ENCODE peak calls at places on chromosomes 4 and X, in five cellular contexts. One of them, this sample, is unnamed.

GRCh38 chr4:158722917-158723793 is at the start of gene PPID:
- DNase-seq in lower lobe of right lung: peak
- DNase-seq in uterus: peak
- DNase-seq in fibroblast of lung: peak
- DNase-seq in heart left ventricle: peak
- DNase-seq in this sample: peak

GRCh38 chr4:17773125-17773698 is 8.2 kb downstream of the FAM184B start:
- DNase-seq in lower lobe of right lung: no peak
- DNase-seq in uterus: no peak
- DNase-seq in fibroblast of lung: no peak
- DNase-seq in heart left ventricle: no peak
- DNase-seq in this sample: no peak

GRCh38 chrX:13074297-13075262 is 30.2 kb upstream of the FAM9C start:
- DNase-seq in lower lobe of right lung: no peak
- DNase-seq in uterus: no peak
- DNase-seq in fibroblast of lung: no peak
- DNase-seq in heart left ventricle: no peak
- DNase-seq in this sample: no peak

GRCh38 chr4:152778656-152779512 is 646 bp downstream of the TIGD4 start:
- DNase-seq in lower lobe of right lung: no peak
- DNase-seq in uterus: no peak
- DNase-seq in fibroblast of lung: no peak
- DNase-seq in heart left ventricle: no peak
- DNase-seq in this sample: peak

GRCh38 chr4:177964061-177964460 is 521.8 kb upstream of the AGA start:
- DNase-seq in lower lobe of right lung: no peak
- DNase-seq in uterus: no peak
- DNase-seq in fibroblast of lung: peak
- DNase-seq in heart left ventricle: no peak
- DNase-seq in this sample: no peak

GRCh38 chr4:127249767-127250108 is 383.0 kb upstream of the INTU start:
- DNase-seq in lower lobe of right lung: no peak
- DNase-seq in uterus: no peak
- DNase-seq in fibroblast of lung: no peak
- DNase-seq in heart left ventricle: no peak
- DNase-seq in this sample: no peak

GRCh38 chr4:68346461-68346860 is 3.4 kb downstream of the YTHDC1 start:
- DNase-seq in lower lobe of right lung: no peak
- DNase-seq in uterus: no peak
- DNase-seq in fibroblast of lung: peak
- DNase-seq in heart left ventricle: no peak
- DNase-seq in this sample: no peak

GRCh38 chrX:151970661-151971060 is 3.8 kb downstream of the GABRE start:
- DNase-seq in lower lobe of right lung: peak
- DNase-seq in uterus: peak
- DNase-seq in fibroblast of lung: peak
- DNase-seq in heart left ventricle: peak
- DNase-seq in this sample: no peak

GRCh38 chrX:154840856-154841255 is 6.4 kb upstream of the SMIM9 start:
- DNase-seq in lower lobe of right lung: no peak
- DNase-seq in uterus: no peak
- DNase-seq in fibroblast of lung: peak
- DNase-seq in heart left ventricle: no peak
- DNase-seq in this sample: no peak

GRCh38 chr4:66704243-66704642 is 841.1 kb downstream of the CENPC start:
- DNase-seq in lower lobe of right lung: no peak
- DNase-seq in uterus: no peak
- DNase-seq in fibroblast of lung: no peak
- DNase-seq in heart left ventricle: no peak
- DNase-seq in this sample: no peak

GRCh38 chrX:149129767-149130166 is 375.3 kb downstream of the IDS start:
- DNase-seq in lower lobe of right lung: no peak
- DNase-seq in uterus: no peak
- DNase-seq in fibroblast of lung: peak
- DNase-seq in heart left ventricle: no peak
- DNase-seq in this sample: no peak

GRCh38 chr4:107665001-107665400 is 55.0 kb downstream of the PAPSS1 start:
- DNase-seq in lower lobe of right lung: no peak
- DNase-seq in uterus: no peak
- DNase-seq in fibroblast of lung: peak
- DNase-seq in heart left ventricle: no peak
- DNase-seq in this sample: no peak

GRCh38 chrX:13938053-13938765 is 91.5 kb downstream of the GEMIN8 start:
- DNase-seq in lower lobe of right lung: peak
- DNase-seq in uterus: no peak
- DNase-seq in fibroblast of lung: peak
- DNase-seq in heart left ventricle: peak
- DNase-seq in this sample: peak

GRCh38 chr4:109113511-109113910 is 188.9 kb downstream of the COL25A1 start:
- DNase-seq in lower lobe of right lung: no peak
- DNase-seq in uterus: no peak
- DNase-seq in fibroblast of lung: peak
- DNase-seq in heart left ventricle: no peak
- DNase-seq in this sample: no peak

GRCh38 chrX:104195489-104196084 is 29.3 kb downstream of the FAM199X start:
- DNase-seq in lower lobe of right lung: no peak
- DNase-seq in uterus: no peak
- DNase-seq in fibroblast of lung: no peak
- DNase-seq in heart left ventricle: no peak
- DNase-seq in this sample: no peak

GRCh38 chrX:23783569-23784486 is 855 bp downstream of the SAT1 start:
- DNase-seq in lower lobe of right lung: no peak
- DNase-seq in uterus: no peak
- DNase-seq in fibroblast of lung: peak
- DNase-seq in heart left ventricle: no peak
- DNase-seq in this sample: no peak

GRCh38 chrX:152817082-152817744 is 13.3 kb downstream of the CETN2 start:
- DNase-seq in lower lobe of right lung: no peak
- DNase-seq in uterus: no peak
- DNase-seq in fibroblast of lung: peak
- DNase-seq in heart left ventricle: no peak
- DNase-seq in this sample: no peak

GRCh38 chrX:16993791-16994318 is 47.4 kb downstream of the REPS2 start:
- DNase-seq in lower lobe of right lung: no peak
- DNase-seq in uterus: no peak
- DNase-seq in fibroblast of lung: no peak
- DNase-seq in heart left ventricle: no peak
- DNase-seq in this sample: no peak

GRCh38 chr4:83150563-83151330 is 36.2 kb upstream of the PLAC8 start:
- DNase-seq in lower lobe of right lung: no peak
- DNase-seq in uterus: peak
- DNase-seq in fibroblast of lung: peak
- DNase-seq in heart left ventricle: no peak
- DNase-seq in this sample: no peak

GRCh38 chrX:9308426-9308825 is 156.4 kb upstream of the TBL1X start:
- DNase-seq in lower lobe of right lung: no peak
- DNase-seq in uterus: no peak
- DNase-seq in fibroblast of lung: no peak
- DNase-seq in heart left ventricle: no peak
- DNase-seq in this sample: no peak

GRCh38 chrX:2404816-2405215 is 96.0 kb downstream of the DHRSX start:
- DNase-seq in lower lobe of right lung: no peak
- DNase-seq in uterus: no peak
- DNase-seq in fibroblast of lung: no peak
- DNase-seq in heart left ventricle: no peak
- DNase-seq in this sample: no peak

GRCh38 chrX:66915893-66916292 is 277.0 kb upstream of the EDA2R start:
- DNase-seq in lower lobe of right lung: no peak
- DNase-seq in uterus: no peak
- DNase-seq in fibroblast of lung: no peak
- DNase-seq in heart left ventricle: no peak
- DNase-seq in this sample: no peak

GRCh38 chr4:2046031-2046961 is 12.8 kb upstream of the NAT8L start:
- DNase-seq in lower lobe of right lung: no peak
- DNase-seq in uterus: no peak
- DNase-seq in fibroblast of lung: no peak
- DNase-seq in heart left ventricle: no peak
- DNase-seq in this sample: no peak

GRCh38 chr4:2486981-2487380 is 18.1 kb downstream of the RNF4 start:
- DNase-seq in lower lobe of right lung: no peak
- DNase-seq in uterus: no peak
- DNase-seq in fibroblast of lung: no peak
- DNase-seq in heart left ventricle: no peak
- DNase-seq in this sample: no peak

GRCh38 chrX:5051831-5052491 is 1176.7 kb downstream of the NLGN4X start:
- DNase-seq in lower lobe of right lung: peak
- DNase-seq in uterus: peak
- DNase-seq in fibroblast of lung: peak
- DNase-seq in heart left ventricle: peak
- DNase-seq in this sample: no peak

GRCh38 chr4:125891597-125892258 is 577.0 kb downstream of the FAT4 start:
- DNase-seq in lower lobe of right lung: no peak
- DNase-seq in uterus: no peak
- DNase-seq in fibroblast of lung: peak
- DNase-seq in heart left ventricle: no peak
- DNase-seq in this sample: no peak

GRCh38 chr4:186798951-186799659 is 75.4 kb upstream of the FAT1 start:
- DNase-seq in lower lobe of right lung: no peak
- DNase-seq in uterus: no peak
- DNase-seq in fibroblast of lung: peak
- DNase-seq in heart left ventricle: no peak
- DNase-seq in this sample: no peak

GRCh38 chr4:90950385-90950841 is 823.2 kb downstream of the CCSER1 start:
- DNase-seq in lower lobe of right lung: no peak
- DNase-seq in uterus: no peak
- DNase-seq in fibroblast of lung: no peak
- DNase-seq in heart left ventricle: no peak
- DNase-seq in this sample: no peak

GRCh38 chrX:38618152-38618551 is 56.8 kb downstream of the TSPAN7 start:
- DNase-seq in lower lobe of right lung: no peak
- DNase-seq in uterus: no peak
- DNase-seq in fibroblast of lung: no peak
- DNase-seq in heart left ventricle: no peak
- DNase-seq in this sample: no peak

GRCh38 chr4:158671915-158672806 is at the start of gene ETFDH:
- DNase-seq in lower lobe of right lung: peak
- DNase-seq in uterus: peak
- DNase-seq in fibroblast of lung: peak
- DNase-seq in heart left ventricle: peak
- DNase-seq in this sample: peak

GRCh38 chrX:134020910-134021309 is 35.5 kb upstream of the GPC3 start:
- DNase-seq in lower lobe of right lung: no peak
- DNase-seq in uterus: no peak
- DNase-seq in fibroblast of lung: no peak
- DNase-seq in heart left ventricle: no peak
- DNase-seq in this sample: no peak

GRCh38 chr4:147599764-147600163 is 17.4 kb upstream of the TMEM184C start:
- DNase-seq in lower lobe of right lung: no peak
- DNase-seq in uterus: no peak
- DNase-seq in fibroblast of lung: peak
- DNase-seq in heart left ventricle: no peak
- DNase-seq in this sample: no peak

GRCh38 chr4:121380448-121381147 is at the start of gene QRFPR:
- DNase-seq in lower lobe of right lung: no peak
- DNase-seq in uterus: no peak
- DNase-seq in fibroblast of lung: peak
- DNase-seq in heart left ventricle: peak
- DNase-seq in this sample: no peak

GRCh38 chr4:65805936-65806335 is 135.6 kb upstream of the EPHA5 start:
- DNase-seq in lower lobe of right lung: no peak
- DNase-seq in uterus: no peak
- DNase-seq in fibroblast of lung: no peak
- DNase-seq in heart left ventricle: no peak
- DNase-seq in this sample: no peak

GRCh38 chr4:23614284-23614892 is 275.5 kb downstream of the PPARGC1A start:
- DNase-seq in lower lobe of right lung: no peak
- DNase-seq in uterus: no peak
- DNase-seq in fibroblast of lung: peak
- DNase-seq in heart left ventricle: no peak
- DNase-seq in this sample: no peak

GRCh38 chr4:13081830-13082229 is 402.3 kb downstream of the RAB28 start:
- DNase-seq in lower lobe of right lung: no peak
- DNase-seq in uterus: no peak
- DNase-seq in fibroblast of lung: no peak
- DNase-seq in heart left ventricle: no peak
- DNase-seq in this sample: no peak

GRCh38 chr4:138659640-138660325 is 355.8 kb upstream of the NOCT start:
- DNase-seq in lower lobe of right lung: no peak
- DNase-seq in uterus: no peak
- DNase-seq in fibroblast of lung: peak
- DNase-seq in heart left ventricle: no peak
- DNase-seq in this sample: no peak

GRCh38 chr4:25993564-25994185 is 79.7 kb downstream of the SMIM20 start:
- DNase-seq in lower lobe of right lung: no peak
- DNase-seq in uterus: no peak
- DNase-seq in fibroblast of lung: peak
- DNase-seq in heart left ventricle: no peak
- DNase-seq in this sample: no peak
- TF ChIP-seq CTCF in lower lobe of right lung: no peak
- TF ChIP-seq CTCF in uterus: no peak
- TF ChIP-seq CTCF in fibroblast of lung: peak
- TF ChIP-seq CTCF in heart left ventricle: peak
- TF ChIP-seq CTCF in this sample: peak

GRCh38 chr4:140568507-140569306 is at the start of gene UCP1:
- DNase-seq in lower lobe of right lung: peak
- DNase-seq in uterus: no peak
- DNase-seq in fibroblast of lung: peak
- DNase-seq in heart left ventricle: no peak
- DNase-seq in this sample: peak
- TF ChIP-seq CTCF in lower lobe of right lung: no peak
- TF ChIP-seq CTCF in uterus: no peak
- TF ChIP-seq CTCF in fibroblast of lung: no peak
- TF ChIP-seq CTCF in heart left ventricle: no peak
- TF ChIP-seq CTCF in this sample: no peak

DNA sequence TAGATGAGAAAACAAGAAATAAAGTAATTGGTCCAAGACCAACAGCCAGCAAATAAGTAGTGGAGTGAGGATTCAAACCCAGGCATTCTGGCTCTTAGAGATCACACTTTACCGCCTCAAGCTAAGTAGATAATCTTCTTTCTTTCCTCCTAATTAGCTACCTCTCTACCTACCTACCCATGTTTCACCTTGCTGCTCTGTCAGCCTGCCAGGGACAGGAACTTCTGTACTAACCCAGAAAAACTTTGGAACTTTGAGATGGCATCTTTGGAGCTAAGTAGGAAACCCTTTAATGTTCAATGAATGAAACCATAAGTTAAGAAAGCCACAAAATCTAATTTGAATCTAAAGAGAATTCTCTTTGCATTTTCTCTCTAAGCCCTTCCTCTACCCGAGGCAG is 145.2 kb downstream of the CHRNA9 start:
- DNase-seq in lower lobe of right lung: no peak
- DNase-seq in uterus: no peak
- DNase-seq in fibroblast of lung: no peak
- DNase-seq in heart left ventricle: no peak
- DNase-seq in this sample: no peak
- TF ChIP-seq CTCF in lower lobe of right lung: no peak
- TF ChIP-seq CTCF in uterus: no peak
- TF ChIP-seq CTCF in fibroblast of lung: no peak
- TF ChIP-seq CTCF in heart left ventricle: no peak
- TF ChIP-seq CTCF in this sample: no peak

GRCh38 chr4:128803783-128804182 is 5.7 kb upstream of the JADE1 start:
- DNase-seq in lower lobe of right lung: no peak
- DNase-seq in uterus: no peak
- DNase-seq in fibroblast of lung: no peak
- DNase-seq in heart left ventricle: no peak
- DNase-seq in this sample: no peak
- TF ChIP-seq CTCF in lower lobe of right lung: no peak
- TF ChIP-seq CTCF in uterus: no peak
- TF ChIP-seq CTCF in fibroblast of lung: no peak
- TF ChIP-seq CTCF in heart left ventricle: no peak
- TF ChIP-seq CTCF in this sample: no peak

This sample was measured in mesothelial cell of epicardium.